ENCODE peak calls at places on chromosomes 3 and 15, in nine cellular contexts. C, X, U, H, B, W, S, J and N are unnamed samples.

GRCh38 chr3:90253131-90253530 is 1145.7 kb downstream of the EPHA3 start:
- DNase-seq in W (no peak), S (no peak), H (no peak), B (no peak), C (no peak), X (no peak), J (no peak), U (no peak), N (no peak)

GRCh38 chr3:79810101-79810500 is 42.3 kb upstream of the ROBO1 start:
- DNase-seq in X (no peak), B (no peak), H (peak), W (no peak), S (no peak), C (no peak), J (no peak), U (no peak), N (no peak)

GRCh38 chr15:67385971-67386370 is 131.4 kb downstream of the IQCH start:
- DNase-seq in C (no peak), S (no peak), B (no peak), J (no peak), X (no peak), H (no peak), U (no peak), W (no peak), N (no peak)

GRCh38 chr3:14480207-14481017 is 59.7 kb downstream of the GRIP2 start:
- DNase-seq in C (no peak), U (no peak), W (peak), J (peak), B (no peak), X (no peak), S (peak), H (no peak), N (no peak)

GRCh38 chr15:70703066-70703465 is 60.3 kb downstream of the UACA start:
- DNase-seq in C (no peak), S (no peak), W (no peak), U (no peak), H (no peak), B (no peak), X (no peak), J (no peak), N (no peak)

GRCh38 chr15:91678003-91678402 is 175.5 kb upstream of the SLCO3A1 start:
- DNase-seq in U (no peak), W (no peak), J (no peak), C (no peak), S (peak), B (no peak), H (no peak), X (no peak), N (no peak)

GRCh38 chr15:98541519-98541918 is 106.8 kb upstream of the IGF1R start:
- DNase-seq in C (no peak), H (no peak), X (no peak), J (no peak), B (no peak), S (no peak), U (no peak), W (no peak), N (no peak)

GRCh38 chr3:145359040-145359439 is 801.9 kb downstream of the PLOD2 start:
- DNase-seq in C (no peak), H (no peak), S (no peak), W (no peak), U (no peak), X (no peak), B (no peak), J (no peak), N (no peak)

GRCh38 chr3:171192176-171192854 is 165.8 kb upstream of the SLC2A2 start:
- DNase-seq in H (peak), S (peak), W (peak), U (no peak), C (no peak), X (no peak), J (peak), B (no peak), N (no peak)

GRCh38 chr3:37028329-37028728 is 35.0 kb downstream of the MLH1 start:
- DNase-seq in C (no peak), H (no peak), U (peak), J (peak), B (no peak), S (no peak), W (peak), X (no peak), N (no peak)

GRCh38 chr15:59185725-59186124 is 20.9 kb upstream of the LDHAL6B start:
- DNase-seq in B (no peak), C (no peak), X (no peak), H (peak), U (no peak), W (no peak), S (no peak), J (no peak), N (no peak)

GRCh38 chr3:165504554-165504953 is 308.4 kb upstream of the SLITRK3 start:
- DNase-seq in J (no peak), S (no peak), B (no peak), W (no peak), H (no peak), C (no peak), U (no peak), X (no peak), N (no peak)

GRCh38 chr3:45642731-45643152 is 46.5 kb upstream of the SACM1L start:
- DNase-seq in J (peak), H (no peak), S (peak), X (peak), C (no peak), B (no peak), W (peak), U (no peak), N (no peak)

GRCh38 chr15:25727116-25727515 is 136.0 kb downstream of the ATP10A start:
- DNase-seq in B (no peak), J (no peak), X (no peak), S (no peak), H (no peak), W (no peak), C (no peak), U (no peak), N (no peak)

GRCh38 chr15:29711531-29711930 is 110.7 kb downstream of the TJP1 start:
- DNase-seq in J (no peak), X (no peak), S (no peak), C (no peak), B (no peak), H (no peak), U (no peak), W (no peak), N (no peak)

GRCh38 chr3:196965804-196966173 is 2.8 kb downstream of the PIGZ start:
- DNase-seq in H (no peak), S (no peak), B (no peak), J (no peak), U (no peak), W (no peak), C (no peak), X (no peak), N (no peak)

GRCh38 chr15:79090487-79091203 is at the start of gene RASGRF1:
- DNase-seq in B (no peak), S (peak), H (no peak), U (no peak), X (peak), C (peak), J (no peak), W (peak), N (no peak)

GRCh38 chr15:73873456-73873855 is at the start of gene TBC1D21:
- DNase-seq in X (no peak), C (no peak), J (no peak), S (no peak), U (no peak), B (no peak), H (no peak), W (no peak), N (no peak)

GRCh38 chr3:138046955-138047354 is 37.0 kb downstream of the CLDN18 start:
- DNase-seq in H (peak), J (no peak), S (peak), B (no peak), X (no peak), U (no peak), C (no peak), W (no peak), N (no peak)

GRCh38 chr3:101010316-101010715 is 17.1 kb upstream of the ABI3BP start:
- DNase-seq in S (peak), J (no peak), H (no peak), X (no peak), C (no peak), B (no peak), W (peak), U (no peak), N (no peak)

GRCh38 chr15:87492321-87492720 is 764.2 kb downstream of the NTRK3 start:
- DNase-seq in W (no peak), C (no peak), S (no peak), J (no peak), H (no peak), X (no peak), U (no peak), B (no peak), N (no peak)

GRCh38 chr15:87493803-87494202 is 762.7 kb downstream of the NTRK3 start:
- DNase-seq in B (no peak), C (no peak), W (no peak), H (no peak), X (no peak), U (no peak), J (no peak), S (no peak), N (no peak)

GRCh38 chr15:87487484-87487883 is 769.1 kb downstream of the NTRK3 start:
- DNase-seq in S (no peak), B (no peak), H (no peak), C (no peak), J (no peak), W (no peak), U (no peak), X (no peak), N (no peak)

DNA sequence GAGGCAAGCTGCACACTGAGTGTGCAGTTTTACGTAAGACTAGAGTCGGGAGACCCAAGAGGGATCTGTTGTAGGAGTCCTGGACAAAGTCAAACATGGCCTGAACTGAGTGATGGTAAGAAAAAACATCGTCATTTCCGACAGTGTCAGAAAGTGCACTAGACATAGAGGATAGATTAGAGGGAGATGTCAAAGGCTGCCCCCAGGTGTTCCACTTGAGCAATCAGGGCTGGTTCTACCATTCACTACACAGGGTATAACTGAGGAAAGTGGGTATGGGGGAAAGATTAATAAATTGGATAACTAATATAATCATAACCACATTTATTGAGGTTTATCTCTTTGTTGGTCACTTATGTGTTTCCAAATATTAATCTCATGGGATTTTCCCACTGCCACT is 766.6 kb downstream of the NTRK3 start:
- DNase-seq in U (no peak), H (no peak), B (no peak), X (no peak), S (no peak), C (no peak), J (no peak), W (no peak), N (no peak)
- TF ChIP-seq CTCF in U (no peak), H (no peak), B (no peak), X (no peak), S (no peak), C (no peak), J (no peak), W (no peak), N (no peak)

GRCh38 chr3:114449271-114450007 is 155.6 kb downstream of the TIGIT start:
- DNase-seq in U (no peak), S (peak), W (no peak), B (no peak), H (no peak), C (no peak), X (no peak), J (peak), N (no peak)

GRCh38 chr3:114446605-114447004 is 152.8 kb downstream of the TIGIT start:
- DNase-seq in U (no peak), C (no peak), W (no peak), X (no peak), B (no peak), J (no peak), S (peak), H (no peak), N (peak)

GRCh38 chr3:114450008-114450596 is 156.3 kb downstream of the TIGIT start:
- DNase-seq in S (no peak), C (no peak), W (no peak), H (no peak), B (no peak), X (no peak), J (no peak), U (no peak), N (no peak)

GRCh38 chr3:114447545-114447944 is 153.7 kb downstream of the TIGIT start:
- DNase-seq in H (no peak), J (no peak), B (no peak), U (no peak), C (no peak), X (no peak), W (no peak), S (peak), N (no peak)

DNA sequence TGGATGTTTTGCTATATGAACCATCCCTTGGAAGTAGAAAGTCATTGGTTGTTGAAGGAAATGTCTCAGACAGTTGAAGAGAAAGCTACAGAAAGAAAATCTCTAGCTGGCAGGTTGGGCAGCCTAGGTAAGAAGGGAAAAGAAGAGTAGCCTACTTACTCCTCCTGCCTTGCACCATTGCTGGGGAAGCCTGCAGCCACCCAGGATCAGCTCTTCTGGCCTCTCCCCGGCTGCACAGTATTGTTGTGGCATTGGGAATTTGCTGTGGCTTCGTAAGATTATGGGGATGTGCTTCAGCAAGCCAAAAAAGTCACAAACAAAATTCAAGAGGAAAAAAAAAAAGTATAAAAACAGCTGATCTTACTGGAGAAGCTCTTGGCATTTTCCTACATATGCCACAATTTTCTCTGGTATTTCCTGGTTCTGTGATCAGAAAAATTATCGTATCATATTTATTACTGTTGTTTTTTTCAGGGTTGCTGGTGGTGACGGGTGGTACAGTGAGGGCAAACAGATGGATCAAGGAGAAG is 154.2 kb downstream of the TIGIT start:
- DNase-seq in W (no peak), B (no peak), U (no peak), S (no peak), J (no peak), C (no peak), H (no peak), X (no peak), N (no peak)
- H3K4me3 ChIP-seq in W (no peak), B (no peak), U (no peak), S (no peak), J (no peak), C (no peak), H (no peak), X (no peak), N (no peak)

GRCh38 chr3:122307987-122308386 is 17.1 kb upstream of the CSTA start:
- DNase-seq in W (no peak), U (no peak), H (no peak), J (no peak), X (no peak), B (no peak), S (no peak), C (no peak), N (no peak)

GRCh38 chr3:122310361-122310760 is 14.7 kb upstream of the CSTA start:
- DNase-seq in S (no peak), W (no peak), C (no peak), B (no peak), H (peak), X (no peak), J (no peak), U (no peak), N (no peak)

GRCh38 chr3:122307288-122307687 is 17.8 kb upstream of the CSTA start:
- DNase-seq in J (no peak), U (no peak), B (no peak), H (no peak), X (no peak), S (no peak), C (no peak), W (no peak), N (no peak)

GRCh38 chr3:122306622-122306953 is 18.5 kb upstream of the CSTA start:
- DNase-seq in W (no peak), B (no peak), C (no peak), U (no peak), X (no peak), S (no peak), H (no peak), J (no peak), N (no peak)

DNA sequence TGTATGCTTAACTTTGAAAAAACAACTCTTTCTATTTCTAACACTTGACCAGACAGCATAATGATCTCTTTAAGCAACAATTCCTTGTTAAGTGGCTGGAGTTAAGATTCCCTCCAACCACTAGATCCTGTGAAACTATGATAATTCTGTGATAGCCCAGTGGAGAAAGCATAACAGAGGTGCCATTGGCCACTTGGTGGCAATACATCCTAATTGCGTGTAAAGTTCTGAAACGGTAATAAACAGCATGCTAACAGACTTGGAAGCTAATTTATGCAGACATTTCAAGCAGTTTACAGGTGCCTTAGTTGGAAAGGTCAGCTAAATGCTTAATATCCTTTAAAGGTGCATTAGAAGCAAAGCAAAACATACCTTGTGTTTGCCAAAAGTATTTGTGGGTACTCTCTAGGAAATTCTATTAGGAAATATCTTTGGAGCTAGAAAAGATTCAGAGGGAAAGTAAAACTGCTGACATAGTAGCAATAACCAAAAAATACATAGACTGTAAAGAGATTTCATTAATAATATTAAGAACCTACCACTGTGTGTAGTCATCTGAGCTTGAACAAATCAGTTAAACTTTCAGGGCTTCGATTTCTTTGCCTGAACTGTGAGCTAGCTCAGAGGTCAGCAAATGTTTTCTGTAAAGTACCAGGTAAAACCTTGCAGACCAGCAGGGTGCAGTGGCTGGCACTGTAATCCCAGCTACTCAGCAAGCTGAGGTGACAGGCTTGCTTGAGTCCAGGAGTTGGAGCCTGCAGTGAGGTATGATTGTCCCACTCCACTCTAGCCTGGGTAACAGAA is 19.0 kb upstream of the CSTA start:
- DNase-seq in H (peak), U (no peak), J (no peak), B (peak), W (peak), S (peak), C (peak), X (no peak), N (peak)
- TF ChIP-seq CTCF in H (peak), U (no peak), J (peak), B (peak), W (peak), S (peak), C (peak), X (no peak), N (peak)

GRCh38 chr3:98991393-98991792 is 89.9 kb upstream of the DCBLD2 start:
- DNase-seq in B (no peak), H (no peak), X (no peak), U (no peak), S (no peak), J (no peak), C (no peak), W (no peak), N (no peak)
- H3K4me3 ChIP-seq in B (no peak), H (no peak), X (no peak), U (no peak), S (no peak), J (no peak), C (no peak), W (no peak), N (no peak)

GRCh38 chr3:146817705-146818104 is 212.6 kb upstream of the PLSCR5 start:
- DNase-seq in H (peak), U (no peak), J (peak), W (peak), X (no peak), C (peak), S (peak), B (no peak), N (no peak)
- TF ChIP-seq CTCF in H (peak), U (no peak), J (peak), W (peak), X (no peak), C (no peak), S (peak), B (peak), N (peak)

DNA sequence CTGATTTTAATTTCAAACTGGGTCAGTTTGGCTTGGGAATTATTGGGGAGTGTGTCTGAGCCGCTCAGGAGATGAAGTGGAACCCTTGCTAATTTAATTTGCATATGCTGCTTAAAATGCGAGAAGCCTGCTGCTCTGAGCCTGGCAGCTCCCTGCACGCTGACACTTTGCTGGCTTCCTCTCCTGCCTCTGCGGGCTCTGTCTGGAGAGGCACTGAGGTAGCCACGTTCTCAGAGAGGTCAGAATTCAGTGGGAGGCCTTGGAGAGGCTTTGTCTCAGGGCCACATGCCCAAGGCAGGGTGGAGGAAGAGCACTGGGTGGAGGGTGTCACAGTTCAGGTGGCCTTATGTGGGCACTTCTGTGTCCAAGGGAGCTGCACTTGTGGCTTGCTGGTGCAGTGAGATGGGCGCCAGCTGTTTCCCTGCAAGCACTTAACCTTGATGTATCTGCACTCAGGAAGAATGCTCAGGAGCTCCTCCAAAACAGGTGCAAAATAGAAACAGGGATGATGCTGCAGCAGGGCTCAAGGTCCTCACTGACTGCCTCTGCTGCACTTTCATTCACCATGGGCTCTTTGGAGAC is 151.5 kb downstream of the CADPS start:
- DNase-seq in B (no peak), C (no peak), J (no peak), S (no peak), H (no peak), U (no peak), W (no peak), X (no peak), N (no peak)
- H3K4me3 ChIP-seq in B (no peak), C (no peak), J (no peak), S (no peak), H (no peak), U (no peak), W (no peak), X (no peak), N (no peak)

GRCh38 chr3:3015472-3016089 is 94.6 kb downstream of the IL5RA start:
- DNase-seq in H (peak), C (no peak), X (no peak), U (no peak), B (peak), S (peak), J (peak), W (peak), N (peak)
- TF ChIP-seq CTCF in H (peak), C (peak), X (peak), U (no peak), B (peak), S (peak), J (peak), W (peak), N (peak)